ENCODE peak calls at places on chromosome 6, in six cellular contexts. One of them, this sample, is unnamed.

GRCh38 chr6:71533939-71534379 is 245.3 kb downstream of the OGFRL1 start:
- DNase-seq in HFF-Myc: no peak
- DNase-seq in pancreas: no peak
- DNase-seq in endothelial cell of umbilical vein: peak
- DNase-seq in fibroblast of pulmonary artery: peak
- DNase-seq in A549: peak
- DNase-seq in this sample: no peak

GRCh38 chr6:34491091-34491430 is 25.2 kb downstream of the PACSIN1 start:
- DNase-seq in endothelial cell of umbilical vein: no peak
- DNase-seq in pancreas: no peak
- DNase-seq in HFF-Myc: no peak
- DNase-seq in fibroblast of pulmonary artery: peak
- DNase-seq in A549: no peak
- DNase-seq in this sample: no peak

GRCh38 chr6:75588947-75589346 is 12.7 kb upstream of the SENP6 start:
- DNase-seq in fibroblast of pulmonary artery: no peak
- DNase-seq in endothelial cell of umbilical vein: no peak
- DNase-seq in HFF-Myc: no peak
- DNase-seq in pancreas: no peak
- DNase-seq in A549: no peak
- DNase-seq in this sample: no peak

GRCh38 chr6:14787677-14788076 is 458.2 kb upstream of the JARID2 start:
- DNase-seq in endothelial cell of umbilical vein: no peak
- DNase-seq in fibroblast of pulmonary artery: no peak
- DNase-seq in pancreas: no peak
- DNase-seq in HFF-Myc: no peak
- DNase-seq in A549: no peak
- DNase-seq in this sample: no peak

GRCh38 chr6:17450825-17451224 is 57.4 kb downstream of the CAP2 start:
- DNase-seq in fibroblast of pulmonary artery: no peak
- DNase-seq in endothelial cell of umbilical vein: peak
- DNase-seq in pancreas: no peak
- DNase-seq in A549: no peak
- DNase-seq in HFF-Myc: no peak
- DNase-seq in this sample: no peak

GRCh38 chr6:52375780-52376556 is 14.0 kb downstream of the PAQR8 start:
- DNase-seq in HFF-Myc: no peak
- DNase-seq in fibroblast of pulmonary artery: no peak
- DNase-seq in endothelial cell of umbilical vein: no peak
- DNase-seq in A549: no peak
- DNase-seq in pancreas: no peak
- DNase-seq in this sample: no peak

GRCh38 chr6:1015819-1016218 is 296.1 kb upstream of the FOXQ1 start:
- DNase-seq in pancreas: peak
- DNase-seq in A549: peak
- DNase-seq in fibroblast of pulmonary artery: no peak
- DNase-seq in endothelial cell of umbilical vein: no peak
- DNase-seq in HFF-Myc: peak
- DNase-seq in this sample: no peak

GRCh38 chr6:79330723-79331122 is 96.2 kb upstream of the HMGN3 start:
- DNase-seq in HFF-Myc: no peak
- DNase-seq in pancreas: no peak
- DNase-seq in fibroblast of pulmonary artery: no peak
- DNase-seq in A549: no peak
- DNase-seq in endothelial cell of umbilical vein: no peak
- DNase-seq in this sample: no peak

GRCh38 chr6:44086931-44087574 is 40.2 kb downstream of the MRPL14 start:
- DNase-seq in A549: no peak
- DNase-seq in pancreas: peak
- DNase-seq in fibroblast of pulmonary artery: no peak
- DNase-seq in endothelial cell of umbilical vein: no peak
- DNase-seq in HFF-Myc: no peak
- DNase-seq in this sample: no peak

GRCh38 chr6:36436466-36436865 is 6.2 kb downstream of the PXT1 start:
- DNase-seq in HFF-Myc: no peak
- DNase-seq in fibroblast of pulmonary artery: peak
- DNase-seq in pancreas: no peak
- DNase-seq in endothelial cell of umbilical vein: no peak
- DNase-seq in A549: no peak
- DNase-seq in this sample: no peak

GRCh38 chr6:110101885-110102284 is 77.6 kb downstream of the WASF1 start:
- DNase-seq in pancreas: no peak
- DNase-seq in HFF-Myc: no peak
- DNase-seq in A549: no peak
- DNase-seq in endothelial cell of umbilical vein: no peak
- DNase-seq in fibroblast of pulmonary artery: no peak
- DNase-seq in this sample: no peak

GRCh38 chr6:70371454-70372105 is 41.7 kb upstream of the FAM135A start:
- DNase-seq in fibroblast of pulmonary artery: peak
- DNase-seq in pancreas: no peak
- DNase-seq in A549: peak
- DNase-seq in HFF-Myc: peak
- DNase-seq in endothelial cell of umbilical vein: peak
- DNase-seq in this sample: no peak

GRCh38 chr6:3032986-3033385 is 33.3 kb downstream of the NQO2 start:
- DNase-seq in fibroblast of pulmonary artery: peak
- DNase-seq in HFF-Myc: no peak
- DNase-seq in A549: peak
- DNase-seq in pancreas: no peak
- DNase-seq in endothelial cell of umbilical vein: no peak
- DNase-seq in this sample: no peak
- H3K4me3 ChIP-seq in fibroblast of pulmonary artery: no peak
- H3K4me3 ChIP-seq in HFF-Myc: no peak
- H3K4me3 ChIP-seq in A549: no peak
- H3K4me3 ChIP-seq in pancreas: no peak
- H3K4me3 ChIP-seq in endothelial cell of umbilical vein: no peak
- H3K4me3 ChIP-seq in this sample: no peak

GRCh38 chr6:127879685-127880084 is 21.2 kb downstream of the THEMIS start:
- DNase-seq in pancreas: no peak
- DNase-seq in HFF-Myc: no peak
- DNase-seq in endothelial cell of umbilical vein: no peak
- DNase-seq in fibroblast of pulmonary artery: peak
- DNase-seq in A549: no peak
- DNase-seq in this sample: no peak
- H3K4me3 ChIP-seq in pancreas: no peak
- H3K4me3 ChIP-seq in HFF-Myc: no peak
- H3K4me3 ChIP-seq in endothelial cell of umbilical vein: no peak
- H3K4me3 ChIP-seq in fibroblast of pulmonary artery: no peak
- H3K4me3 ChIP-seq in A549: no peak
- H3K4me3 ChIP-seq in this sample: no peak

DNA sequence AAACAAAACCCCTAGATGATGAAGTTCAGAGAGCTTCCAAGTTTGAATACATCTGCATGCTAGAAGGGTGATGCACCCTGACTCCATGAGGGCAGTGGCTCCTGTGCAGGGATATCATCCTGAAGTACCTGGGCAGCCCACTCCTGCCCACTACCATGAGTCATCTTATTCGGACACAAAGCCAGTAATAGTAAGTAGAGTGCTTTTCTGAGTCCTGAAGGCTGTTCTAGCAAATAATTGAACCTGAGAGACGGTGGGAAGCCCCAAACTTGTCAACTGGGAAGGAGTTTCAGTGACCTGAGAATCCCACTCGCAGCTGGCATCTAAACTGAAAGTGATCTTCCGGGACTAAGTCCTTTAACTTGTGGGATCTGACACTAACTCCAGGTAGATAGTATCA is 152.9 kb upstream of the COL21A1 start:
- DNase-seq in A549: peak
- DNase-seq in fibroblast of pulmonary artery: no peak
- DNase-seq in HFF-Myc: no peak
- DNase-seq in endothelial cell of umbilical vein: no peak
- DNase-seq in pancreas: no peak
- DNase-seq in this sample: no peak
- H3K4me3 ChIP-seq in A549: peak
- H3K4me3 ChIP-seq in fibroblast of pulmonary artery: no peak
- H3K4me3 ChIP-seq in HFF-Myc: no peak
- H3K4me3 ChIP-seq in endothelial cell of umbilical vein: no peak
- H3K4me3 ChIP-seq in pancreas: no peak
- H3K4me3 ChIP-seq in this sample: no peak

DNA sequence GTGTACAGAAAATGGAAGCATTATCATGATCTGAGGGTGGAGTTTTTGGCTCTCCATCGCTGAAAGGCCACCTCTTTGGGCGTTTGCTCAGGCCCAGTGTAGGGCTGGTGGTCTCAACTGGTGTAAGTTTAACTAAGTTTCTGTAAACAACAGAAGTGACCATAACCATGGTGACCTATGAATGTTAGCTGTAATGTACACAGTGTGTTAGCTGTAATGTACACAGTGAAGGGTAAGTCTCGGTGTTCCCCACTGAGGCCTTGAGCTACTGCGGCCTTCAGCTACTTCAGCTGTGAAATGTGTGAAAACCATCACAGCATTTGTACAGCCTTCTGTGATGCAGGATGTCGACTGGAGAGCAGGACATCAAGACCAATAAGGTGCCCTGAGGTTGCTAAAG is 185.2 kb downstream of the MYLK4 start:
- DNase-seq in A549: peak
- DNase-seq in endothelial cell of umbilical vein: no peak
- DNase-seq in HFF-Myc: no peak
- DNase-seq in fibroblast of pulmonary artery: no peak
- DNase-seq in pancreas: no peak
- DNase-seq in this sample: no peak
- H3K4me3 ChIP-seq in A549: no peak
- H3K4me3 ChIP-seq in endothelial cell of umbilical vein: no peak
- H3K4me3 ChIP-seq in HFF-Myc: no peak
- H3K4me3 ChIP-seq in fibroblast of pulmonary artery: no peak
- H3K4me3 ChIP-seq in pancreas: no peak
- H3K4me3 ChIP-seq in this sample: no peak

GRCh38 chr6:136739501-136739900 is 52.8 kb downstream of the MAP3K5 start:
- DNase-seq in endothelial cell of umbilical vein: no peak
- DNase-seq in pancreas: no peak
- DNase-seq in A549: no peak
- DNase-seq in HFF-Myc: no peak
- DNase-seq in fibroblast of pulmonary artery: no peak
- DNase-seq in this sample: no peak

GRCh38 chr6:136739071-136739470 is 53.2 kb downstream of the MAP3K5 start:
- DNase-seq in pancreas: no peak
- DNase-seq in fibroblast of pulmonary artery: no peak
- DNase-seq in HFF-Myc: no peak
- DNase-seq in A549: no peak
- DNase-seq in endothelial cell of umbilical vein: no peak
- DNase-seq in this sample: no peak

GRCh38 chr6:136744889-136745288 is 47.4 kb downstream of the MAP3K5 start:
- DNase-seq in A549: no peak
- DNase-seq in fibroblast of pulmonary artery: no peak
- DNase-seq in HFF-Myc: no peak
- DNase-seq in pancreas: no peak
- DNase-seq in endothelial cell of umbilical vein: no peak
- DNase-seq in this sample: no peak

GRCh38 chr6:136740050-136740974 is 52.0 kb downstream of the MAP3K5 start:
- DNase-seq in fibroblast of pulmonary artery: no peak
- DNase-seq in A549: no peak
- DNase-seq in endothelial cell of umbilical vein: no peak
- DNase-seq in HFF-Myc: no peak
- DNase-seq in pancreas: no peak
- DNase-seq in this sample: no peak

DNA sequence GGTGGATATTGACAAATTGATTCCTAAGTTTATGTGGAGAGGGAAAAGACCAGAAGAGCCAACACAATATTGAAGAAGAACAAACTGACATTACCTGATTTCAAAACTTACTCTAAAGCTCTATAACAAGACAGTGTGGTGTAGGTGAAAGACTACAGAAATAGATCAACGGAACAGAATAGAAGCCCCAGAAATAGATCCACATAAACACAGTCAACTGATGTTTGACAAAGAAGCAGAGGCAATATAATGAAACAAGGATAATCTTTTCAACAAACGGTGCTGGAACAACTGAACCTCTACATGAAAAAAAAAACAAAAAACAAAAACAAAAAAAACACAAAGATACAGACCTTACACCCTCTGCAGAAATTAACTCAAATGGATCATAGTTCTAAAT is 50.2 kb downstream of the MAP3K5 start:
- DNase-seq in fibroblast of pulmonary artery: no peak
- DNase-seq in endothelial cell of umbilical vein: no peak
- DNase-seq in HFF-Myc: no peak
- DNase-seq in A549: no peak
- DNase-seq in pancreas: no peak
- DNase-seq in this sample: no peak
- H3K4me3 ChIP-seq in fibroblast of pulmonary artery: no peak
- H3K4me3 ChIP-seq in endothelial cell of umbilical vein: no peak
- H3K4me3 ChIP-seq in HFF-Myc: no peak
- H3K4me3 ChIP-seq in A549: no peak
- H3K4me3 ChIP-seq in pancreas: no peak
- H3K4me3 ChIP-seq in this sample: no peak

GRCh38 chr6:136745300-136745699 is 47.0 kb downstream of the MAP3K5 start:
- DNase-seq in HFF-Myc: no peak
- DNase-seq in fibroblast of pulmonary artery: no peak
- DNase-seq in A549: no peak
- DNase-seq in endothelial cell of umbilical vein: no peak
- DNase-seq in pancreas: no peak
- DNase-seq in this sample: no peak
- H3K4me3 ChIP-seq in HFF-Myc: no peak
- H3K4me3 ChIP-seq in fibroblast of pulmonary artery: no peak
- H3K4me3 ChIP-seq in A549: no peak
- H3K4me3 ChIP-seq in endothelial cell of umbilical vein: no peak
- H3K4me3 ChIP-seq in pancreas: no peak
- H3K4me3 ChIP-seq in this sample: no peak

DNA sequence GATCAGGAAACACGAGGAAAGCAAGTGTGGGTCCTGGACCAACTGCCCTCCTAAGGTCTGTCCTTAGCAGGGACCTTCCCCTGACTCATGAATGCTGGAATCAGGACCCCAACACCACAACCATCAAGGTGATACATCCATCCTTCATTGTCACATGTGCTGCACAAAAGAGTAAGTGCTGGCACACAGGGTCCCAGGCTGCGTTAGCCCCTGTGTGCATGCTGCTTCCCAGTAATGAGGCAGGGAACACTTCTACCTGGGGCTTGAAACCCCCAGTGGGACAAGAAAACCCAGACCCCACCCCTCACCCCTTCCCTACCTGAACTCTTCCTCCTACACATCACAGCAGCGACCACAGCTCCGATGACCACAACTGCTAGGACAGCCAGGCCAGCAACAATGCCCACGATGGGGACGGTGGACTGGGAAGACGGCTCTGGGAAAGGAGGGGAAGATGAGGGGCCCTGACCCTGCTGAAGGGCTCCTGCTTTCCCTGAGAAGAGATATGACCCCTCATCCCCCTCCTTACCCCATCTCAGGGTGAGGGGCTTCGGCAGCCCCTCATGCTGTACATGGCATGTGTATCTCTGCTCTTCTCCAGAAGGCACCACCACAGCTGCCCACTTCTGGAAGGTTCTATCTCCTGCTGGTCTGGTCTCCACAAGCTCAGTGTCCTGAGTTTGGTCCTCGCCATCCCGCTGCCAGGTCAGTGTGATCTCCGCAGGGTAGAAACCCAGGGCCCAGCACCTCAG is 2.0 kb downstream of the HLA-B start:
- DNase-seq in HFF-Myc: no peak
- DNase-seq in pancreas: no peak
- DNase-seq in endothelial cell of umbilical vein: no peak
- DNase-seq in fibroblast of pulmonary artery: no peak
- DNase-seq in A549: no peak
- DNase-seq in this sample: no peak
- H3K4me3 ChIP-seq in HFF-Myc: no peak
- H3K4me3 ChIP-seq in pancreas: no peak
- H3K4me3 ChIP-seq in endothelial cell of umbilical vein: no peak
- H3K4me3 ChIP-seq in fibroblast of pulmonary artery: no peak
- H3K4me3 ChIP-seq in A549: no peak
- H3K4me3 ChIP-seq in this sample: peak

This sample was measured in lower leg skin.